ENCODE peak calls at places on chromosomes 11 and 22, in five cellular contexts. One of them, this sample, is unnamed.

GRCh38 chr11:131904756-131905155 is 534.3 kb downstream of the NTM start:
- DNase-seq in choroid plexus epithelial cell: peak
- DNase-seq in AG10803: no peak
- DNase-seq in tibial nerve: no peak
- DNase-seq in suprapubic skin: no peak
- DNase-seq in this sample: no peak

GRCh38 chr11:7437706-7438105 is 47.6 kb upstream of the OLFML1 start:
- DNase-seq in AG10803: peak
- DNase-seq in tibial nerve: no peak
- DNase-seq in choroid plexus epithelial cell: peak
- DNase-seq in suprapubic skin: no peak
- DNase-seq in this sample: no peak

GRCh38 chr22:43090130-43090789 is 1.1 kb upstream of the TTLL1 start:
- DNase-seq in suprapubic skin: no peak
- DNase-seq in tibial nerve: peak
- DNase-seq in choroid plexus epithelial cell: peak
- DNase-seq in AG10803: peak
- DNase-seq in this sample: no peak

GRCh38 chr11:65625628-65626342 is 10.2 kb downstream of the PCNX3 start:
- DNase-seq in choroid plexus epithelial cell: peak
- DNase-seq in AG10803: peak
- DNase-seq in tibial nerve: peak
- DNase-seq in suprapubic skin: no peak
- DNase-seq in this sample: no peak

GRCh38 chr11:58968251-58968711 is 29.0 kb downstream of the GLYATL1 start:
- DNase-seq in tibial nerve: no peak
- DNase-seq in AG10803: peak
- DNase-seq in suprapubic skin: no peak
- DNase-seq in choroid plexus epithelial cell: no peak
- DNase-seq in this sample: no peak

GRCh38 chr11:27452147-27452546 is 20.4 kb downstream of the LGR4 start:
- DNase-seq in suprapubic skin: no peak
- DNase-seq in AG10803: no peak
- DNase-seq in tibial nerve: no peak
- DNase-seq in choroid plexus epithelial cell: no peak
- DNase-seq in this sample: no peak

GRCh38 chr22:45905924-45906865 is 70.8 kb downstream of the WNT7B start:
- DNase-seq in AG10803: peak
- DNase-seq in tibial nerve: no peak
- DNase-seq in choroid plexus epithelial cell: peak
- DNase-seq in suprapubic skin: no peak
- DNase-seq in this sample: no peak

GRCh38 chr22:48891688-48892380 is 935.8 kb downstream of the BRD1 start:
- DNase-seq in suprapubic skin: no peak
- DNase-seq in AG10803: no peak
- DNase-seq in tibial nerve: no peak
- DNase-seq in choroid plexus epithelial cell: no peak
- DNase-seq in this sample: peak

GRCh38 chr11:11428714-11429113 is 75.7 kb upstream of the CSNK2A3 start:
- DNase-seq in tibial nerve: no peak
- DNase-seq in AG10803: no peak
- DNase-seq in choroid plexus epithelial cell: no peak
- DNase-seq in suprapubic skin: no peak
- DNase-seq in this sample: no peak

GRCh38 chr22:41488596-41489385 is 19.9 kb downstream of the ACO2 start:
- DNase-seq in choroid plexus epithelial cell: no peak
- DNase-seq in AG10803: no peak
- DNase-seq in suprapubic skin: no peak
- DNase-seq in tibial nerve: no peak
- DNase-seq in this sample: no peak

GRCh38 chr11:6681949-6682348 is 1.2 kb downstream of the MRPL17 start:
- DNase-seq in suprapubic skin: no peak
- DNase-seq in AG10803: peak
- DNase-seq in tibial nerve: no peak
- DNase-seq in choroid plexus epithelial cell: peak
- DNase-seq in this sample: no peak

GRCh38 chr11:32420937-32421532 is 14.3 kb downstream of the WT1 start:
- DNase-seq in suprapubic skin: no peak
- DNase-seq in AG10803: peak
- DNase-seq in tibial nerve: no peak
- DNase-seq in choroid plexus epithelial cell: no peak
- DNase-seq in this sample: no peak

GRCh38 chr11:12909866-12910265 is 99.2 kb upstream of the RASSF10 start:
- DNase-seq in tibial nerve: no peak
- DNase-seq in choroid plexus epithelial cell: no peak
- DNase-seq in suprapubic skin: no peak
- DNase-seq in AG10803: peak
- DNase-seq in this sample: no peak

GRCh38 chr11:68258363-68258765 is 13.4 kb downstream of the C11orf24 start:
- DNase-seq in suprapubic skin: no peak
- DNase-seq in AG10803: no peak
- DNase-seq in tibial nerve: no peak
- DNase-seq in choroid plexus epithelial cell: no peak
- DNase-seq in this sample: no peak

GRCh38 chr11:1703146-1703545 is 6.2 kb downstream of the KRTAP5-6 start:
- DNase-seq in choroid plexus epithelial cell: no peak
- DNase-seq in AG10803: no peak
- DNase-seq in tibial nerve: no peak
- DNase-seq in suprapubic skin: no peak
- DNase-seq in this sample: no peak

GRCh38 chr11:1708716-1709115 is 11.7 kb downstream of the KRTAP5-6 start:
- DNase-seq in AG10803: no peak
- DNase-seq in tibial nerve: no peak
- DNase-seq in choroid plexus epithelial cell: no peak
- DNase-seq in suprapubic skin: no peak
- DNase-seq in this sample: no peak

GRCh38 chr11:1705121-1706052 is 8.4 kb downstream of the KRTAP5-6 start:
- DNase-seq in choroid plexus epithelial cell: peak
- DNase-seq in AG10803: no peak
- DNase-seq in tibial nerve: no peak
- DNase-seq in suprapubic skin: no peak
- DNase-seq in this sample: no peak

GRCh38 chr11:1707751-1708150 is 10.8 kb downstream of the KRTAP5-6 start:
- DNase-seq in tibial nerve: no peak
- DNase-seq in choroid plexus epithelial cell: no peak
- DNase-seq in AG10803: no peak
- DNase-seq in suprapubic skin: no peak
- DNase-seq in this sample: no peak

DNA sequence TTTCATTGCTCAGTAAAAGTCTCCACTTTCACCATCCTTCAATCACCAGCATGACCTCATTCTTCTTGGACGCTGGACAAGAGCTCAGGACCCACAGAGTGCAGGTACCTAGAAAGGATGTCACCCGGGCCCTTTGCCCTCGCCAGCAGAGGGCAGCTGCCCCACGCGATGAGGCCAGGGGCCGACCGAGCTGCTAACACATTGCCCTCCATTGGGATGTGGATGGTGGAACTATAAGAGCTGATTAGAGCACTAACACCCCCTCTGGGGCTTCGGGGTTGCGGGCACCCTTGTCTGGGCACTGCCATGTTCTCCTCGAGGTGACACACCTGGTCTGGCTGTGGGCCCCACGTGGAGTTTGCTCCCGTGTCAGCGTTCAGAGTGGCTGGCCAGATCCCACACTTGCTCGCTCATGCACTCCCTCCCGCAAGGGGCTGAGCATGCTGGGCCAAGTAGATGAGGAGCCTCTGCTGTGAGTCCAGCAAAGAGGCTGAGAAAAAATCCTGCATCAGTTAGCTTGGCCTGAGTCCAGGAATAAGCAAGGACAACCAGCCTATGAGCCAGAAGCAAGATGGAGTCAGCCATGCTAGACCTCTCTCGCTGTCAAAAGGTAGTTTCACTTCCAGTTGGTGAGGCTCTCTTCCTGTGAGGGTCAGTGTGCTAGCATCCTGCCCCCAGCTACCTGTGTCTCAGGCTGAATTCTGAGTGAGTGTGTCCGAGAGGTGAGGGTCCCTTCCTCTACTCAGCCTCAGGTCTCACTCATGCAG is 9.8 kb downstream of the KRTAP5-6 start:
- DNase-seq in AG10803: peak
- DNase-seq in suprapubic skin: no peak
- DNase-seq in tibial nerve: no peak
- DNase-seq in choroid plexus epithelial cell: peak
- DNase-seq in this sample: no peak
- TF ChIP-seq CTCF in AG10803: peak
- TF ChIP-seq CTCF in suprapubic skin: no peak
- TF ChIP-seq CTCF in tibial nerve: no peak
- TF ChIP-seq CTCF in choroid plexus epithelial cell: peak
- TF ChIP-seq CTCF in this sample: peak

GRCh38 chr11:114348200-114349191 is 51.8 kb downstream of the C11orf71 start:
- DNase-seq in choroid plexus epithelial cell: peak
- DNase-seq in tibial nerve: peak
- DNase-seq in suprapubic skin: no peak
- DNase-seq in AG10803: peak
- DNase-seq in this sample: no peak
- TF ChIP-seq CTCF in choroid plexus epithelial cell: peak
- TF ChIP-seq CTCF in tibial nerve: peak
- TF ChIP-seq CTCF in suprapubic skin: no peak
- TF ChIP-seq CTCF in AG10803: peak
- TF ChIP-seq CTCF in this sample: peak

GRCh38 chr11:125935056-125935455 is 10.8 kb upstream of the VSIG10L2 start:
- DNase-seq in suprapubic skin: no peak
- DNase-seq in AG10803: no peak
- DNase-seq in tibial nerve: no peak
- DNase-seq in choroid plexus epithelial cell: no peak
- DNase-seq in this sample: no peak
- TF ChIP-seq CTCF in suprapubic skin: no peak
- TF ChIP-seq CTCF in AG10803: no peak
- TF ChIP-seq CTCF in tibial nerve: no peak
- TF ChIP-seq CTCF in choroid plexus epithelial cell: peak
- TF ChIP-seq CTCF in this sample: peak

GRCh38 chr11:34844466-34845112 is 71.6 kb downstream of the APIP start:
- DNase-seq in choroid plexus epithelial cell: no peak
- DNase-seq in AG10803: no peak
- DNase-seq in suprapubic skin: no peak
- DNase-seq in tibial nerve: no peak
- DNase-seq in this sample: no peak

GRCh38 chr11:34839969-34840368 is 76.2 kb downstream of the APIP start:
- DNase-seq in suprapubic skin: no peak
- DNase-seq in tibial nerve: no peak
- DNase-seq in AG10803: no peak
- DNase-seq in choroid plexus epithelial cell: no peak
- DNase-seq in this sample: no peak

GRCh38 chr11:34837246-34837856 is 78.8 kb downstream of the APIP start:
- DNase-seq in tibial nerve: no peak
- DNase-seq in AG10803: no peak
- DNase-seq in suprapubic skin: no peak
- DNase-seq in choroid plexus epithelial cell: no peak
- DNase-seq in this sample: no peak

GRCh38 chr11:34846467-34846866 is 69.7 kb downstream of the APIP start:
- DNase-seq in suprapubic skin: no peak
- DNase-seq in choroid plexus epithelial cell: no peak
- DNase-seq in AG10803: no peak
- DNase-seq in tibial nerve: no peak
- DNase-seq in this sample: no peak

GRCh38 chr11:34840736-34841386 is 75.3 kb downstream of the APIP start:
- DNase-seq in AG10803: peak
- DNase-seq in choroid plexus epithelial cell: peak
- DNase-seq in tibial nerve: no peak
- DNase-seq in suprapubic skin: no peak
- DNase-seq in this sample: no peak
- TF ChIP-seq CTCF in AG10803: peak
- TF ChIP-seq CTCF in choroid plexus epithelial cell: peak
- TF ChIP-seq CTCF in tibial nerve: no peak
- TF ChIP-seq CTCF in suprapubic skin: no peak
- TF ChIP-seq CTCF in this sample: peak

GRCh38 chr22:44357296-44357961 is 44.7 kb upstream of the SHISAL1 start:
- DNase-seq in tibial nerve: no peak
- DNase-seq in choroid plexus epithelial cell: no peak
- DNase-seq in suprapubic skin: no peak
- DNase-seq in AG10803: no peak
- DNase-seq in this sample: no peak
- TF ChIP-seq CTCF in tibial nerve: no peak
- TF ChIP-seq CTCF in choroid plexus epithelial cell: peak
- TF ChIP-seq CTCF in suprapubic skin: no peak
- TF ChIP-seq CTCF in AG10803: peak
- TF ChIP-seq CTCF in this sample: no peak

GRCh38 chr22:16936625-16937024 is 71.4 kb downstream of the GAB4 start:
- DNase-seq in tibial nerve: no peak
- DNase-seq in AG10803: no peak
- DNase-seq in suprapubic skin: no peak
- DNase-seq in choroid plexus epithelial cell: no peak
- DNase-seq in this sample: no peak

GRCh38 chr22:16935209-16935608 is 72.8 kb downstream of the GAB4 start:
- DNase-seq in tibial nerve: no peak
- DNase-seq in suprapubic skin: no peak
- DNase-seq in AG10803: no peak
- DNase-seq in choroid plexus epithelial cell: no peak
- DNase-seq in this sample: no peak

GRCh38 chr22:16932577-16932976 is 75.4 kb downstream of the GAB4 start:
- DNase-seq in suprapubic skin: no peak
- DNase-seq in choroid plexus epithelial cell: no peak
- DNase-seq in tibial nerve: no peak
- DNase-seq in AG10803: no peak
- DNase-seq in this sample: no peak

GRCh38 chr22:16933924-16934282 is 74.1 kb downstream of the GAB4 start:
- DNase-seq in choroid plexus epithelial cell: no peak
- DNase-seq in AG10803: no peak
- DNase-seq in suprapubic skin: no peak
- DNase-seq in tibial nerve: no peak
- DNase-seq in this sample: no peak

DNA sequence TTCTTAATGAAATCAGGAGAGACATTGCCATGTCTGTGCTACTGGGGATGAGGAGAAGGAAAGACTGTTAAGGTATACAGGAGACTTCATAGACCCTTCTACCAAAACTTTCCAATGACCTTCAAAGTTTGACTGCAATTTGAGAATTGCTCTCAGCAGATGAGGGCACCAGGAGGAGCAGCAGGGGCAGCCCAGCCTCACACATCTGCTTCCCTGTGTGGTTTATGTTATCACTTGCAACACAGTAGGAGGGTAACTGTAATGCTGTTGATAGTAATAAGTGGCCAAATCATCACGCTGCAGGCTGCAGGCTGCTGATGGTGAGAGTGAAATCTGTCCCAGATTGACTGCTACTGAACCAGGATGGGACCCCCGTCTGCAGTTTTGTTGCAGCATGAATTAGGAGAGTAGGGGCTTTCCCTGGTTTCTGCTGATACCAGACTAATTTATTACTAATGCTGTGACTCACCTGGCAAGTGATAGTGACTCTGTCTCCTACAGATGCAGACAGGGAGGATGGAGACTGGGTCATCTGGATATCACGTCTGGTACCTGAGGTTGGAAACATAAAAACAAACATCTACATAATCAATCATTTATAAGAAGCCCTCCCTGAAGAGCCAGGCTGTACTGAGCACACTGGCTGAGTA is 74.6 kb downstream of the GAB4 start:
- DNase-seq in choroid plexus epithelial cell: no peak
- DNase-seq in AG10803: no peak
- DNase-seq in tibial nerve: no peak
- DNase-seq in suprapubic skin: no peak
- DNase-seq in this sample: no peak
- TF ChIP-seq CTCF in choroid plexus epithelial cell: no peak
- TF ChIP-seq CTCF in AG10803: no peak
- TF ChIP-seq CTCF in tibial nerve: no peak
- TF ChIP-seq CTCF in suprapubic skin: no peak
- TF ChIP-seq CTCF in this sample: no peak